ENCODE peak calls at places on chromosome 4, in eight cellular contexts. S, V, L, J, G, Y, K and D are unnamed samples.

GRCh38 chr4:48024522-48024921 is 8.0 kb downstream of the NIPAL1 start:
- DNase-seq in S (no peak), V (peak; percentile 39), L (no peak), J (no peak), G (no peak), Y (no peak), K (no peak), D (no peak)

GRCh38 chr4:25953740-25954139 is 39.7 kb downstream of the SMIM20 start:
- DNase-seq in S (no peak), V (no peak), L (peak; percentile 35), J (no peak), G (peak; percentile 69), Y (no peak), K (no peak), D (no peak)

GRCh38 chr4:39587881-39588280 is 50.8 kb downstream of the SMIM14 start:
- DNase-seq in S (no peak), V (no peak), L (peak; percentile 87), J (no peak), G (no peak), Y (no peak), K (no peak), D (no peak)

GRCh38 chr4:100649478-100649877 is 131.7 kb upstream of the EMCN start:
- DNase-seq in S (no peak), V (no peak), L (peak; percentile 9), J (no peak), G (no peak), Y (no peak), K (no peak), D (no peak)

GRCh38 chr4:81807927-81808672 is 336.4 kb upstream of the RASGEF1B start:
- DNase-seq in S (no peak), V (no peak), L (no peak), J (no peak), G (no peak), Y (no peak), K (no peak), D (no peak)

GRCh38 chr4:168699224-168699878 is 202.5 kb downstream of the PALLD start:
- DNase-seq in S (no peak), V (no peak), L (no peak), J (no peak), G (no peak), Y (no peak), K (no peak), D (no peak)

GRCh38 chr4:74444891-74445642 is at the start of gene AREG:
- DNase-seq in S (peak; percentile 83), V (peak; percentile 75), L (peak; percentile 40), J (peak; percentile 88), G (peak; percentile 78), Y (peak; percentile 86), K (peak; percentile 92), D (peak; percentile 60)

GRCh38 chr4:55543858-55544257 is 2.9 kb downstream of the CLOCK start:
- DNase-seq in S (no peak), V (no peak), L (no peak), J (no peak), G (no peak), Y (no peak), K (no peak), D (no peak)

GRCh38 chr4:8552024-8552423 is 28.2 kb upstream of the GPR78 start:
- DNase-seq in S (no peak), V (no peak), L (no peak), J (no peak), G (no peak), Y (no peak), K (no peak), D (no peak)

GRCh38 chr4:42396361-42397255 is 680 bp upstream of the SHISA3 start:
- DNase-seq in S (no peak), V (no peak), L (no peak), J (no peak), G (peak; percentile 49), Y (no peak), K (no peak), D (no peak)

GRCh38 chr4:37244583-37245390 is at the start of gene NWD2:
- DNase-seq in S (no peak), V (peak; percentile 62), L (no peak), J (peak; percentile 50), G (peak; percentile 74), Y (no peak), K (peak; percentile 38), D (no peak)

GRCh38 chr4:85968945-85969830 is 390.7 kb downstream of the MAPK10 start:
- DNase-seq in S (no peak), V (peak; percentile 57), L (peak; percentile 43), J (no peak), G (peak; percentile 57), Y (no peak), K (no peak), D (no peak)

GRCh38 chr4:139666735-139667266 is 1.2 kb downstream of the MGST2 start:
- DNase-seq in S (peak; percentile 57), V (peak; percentile 49), L (peak; percentile 76), J (peak; percentile 61), G (peak; percentile 19), Y (no peak), K (no peak), D (peak; percentile 52)

GRCh38 chr4:107791902-107792301 is 32.8 kb upstream of the SGMS2 start:
- DNase-seq in S (no peak), V (no peak), L (no peak), J (no peak), G (no peak), Y (no peak), K (no peak), D (no peak)

GRCh38 chr4:83216856-83217683 is 67.5 kb downstream of the COQ2 start:
- DNase-seq in S (no peak), V (no peak), L (no peak), J (no peak), G (no peak), Y (no peak), K (no peak), D (no peak)

GRCh38 chr4:186725422-186726149 is 1.9 kb upstream of the FAT1 start:
- DNase-seq in S (peak; percentile 78), V (peak; percentile 79), L (peak; percentile 83), J (peak; percentile 90), G (peak; percentile 86), Y (peak; percentile 84), K (peak; percentile 79), D (no peak)
- H3K27me3 ChIP-seq in S (no peaks in the 10 kb centered on the region), V (no peaks in the 10 kb centered on the region), L (no peaks in the 10 kb centered on the region), J (no peaks in the 10 kb centered on the region), G (no peaks in the 10 kb centered on the region), Y (no peaks in the 10 kb centered on the region), K (no peaks in the 10 kb centered on the region), D (peaks cover 97% of the 10 kb centered on the region)

DNA sequence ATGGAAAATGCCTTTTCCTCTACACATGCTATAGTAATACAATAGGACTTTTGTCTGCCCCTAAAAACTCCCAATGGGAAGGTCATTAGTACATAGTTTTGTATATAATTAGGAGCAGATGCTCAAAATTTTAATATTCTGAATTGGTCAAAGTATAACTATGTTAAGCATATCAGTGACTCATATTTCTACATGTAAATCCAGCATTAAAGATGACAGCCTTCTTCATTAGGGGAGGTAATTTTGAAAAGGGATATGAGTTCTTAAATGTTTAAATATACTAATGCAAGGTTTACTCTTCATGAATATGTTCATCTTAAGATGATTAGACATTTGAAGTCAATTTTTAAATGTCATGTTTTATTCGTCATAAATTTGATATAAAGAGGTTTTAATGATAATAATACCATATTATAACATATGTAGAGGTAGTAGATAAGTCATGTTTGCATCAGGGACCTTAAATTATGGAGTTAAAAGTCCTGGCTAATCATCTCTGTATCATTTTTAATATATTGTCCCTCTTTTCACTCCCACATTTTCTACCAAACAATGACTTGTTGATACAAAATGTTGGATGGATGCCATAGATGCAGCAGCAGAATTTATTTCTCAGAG is 218.8 kb downstream of the STPG2 start:
- DNase-seq in S (no peak), V (no peak), L (no peak), J (no peak), G (no peak), Y (no peak), K (no peak), D (no peak)
- H3K27ac ChIP-seq in S (no peak overlapping the region), V (no peak overlapping the region), L (no peak overlapping the region), J (no peak overlapping the region), G (no peak overlapping the region), Y (no peak overlapping the region), K (no peak overlapping the region), D (no peak overlapping the region)

GRCh38 chr4:121764702-121765367 is at the start of gene SMIM43:
- DNase-seq in S (peak; percentile 42), V (peak; percentile 49), L (no peak), J (no peak), G (peak; percentile 69), Y (no peak), K (no peak), D (peak; percentile 55)
- H3K27me3 ChIP-seq in S (no peaks in the 10 kb centered on the region), V (peaks cover 100% of the 10 kb centered on the region), L (no peaks in the 10 kb centered on the region), J (no peaks in the 10 kb centered on the region), G (peaks cover 100% of the 10 kb centered on the region), Y (peaks cover 14% of the 10 kb centered on the region), K (peaks cover 4% of the 10 kb centered on the region), D (peaks cover 21% of the 10 kb centered on the region)

GRCh38 chr4:53703267-53703655 is 112.0 kb upstream of the LNX1 start:
- DNase-seq in S (no peak), V (no peak), L (no peak), J (no peak), G (no peak), Y (no peak), K (no peak), D (no peak)
- H3K27ac ChIP-seq in S (no peak overlapping the region), V (no peak overlapping the region), L (peak overlapping the region; percentile 52), J (no peak overlapping the region), G (no peak overlapping the region), Y (peak overlapping the region; percentile 64), K (peak overlapping the region; percentile 42), D (no peak overlapping the region)

DNA sequence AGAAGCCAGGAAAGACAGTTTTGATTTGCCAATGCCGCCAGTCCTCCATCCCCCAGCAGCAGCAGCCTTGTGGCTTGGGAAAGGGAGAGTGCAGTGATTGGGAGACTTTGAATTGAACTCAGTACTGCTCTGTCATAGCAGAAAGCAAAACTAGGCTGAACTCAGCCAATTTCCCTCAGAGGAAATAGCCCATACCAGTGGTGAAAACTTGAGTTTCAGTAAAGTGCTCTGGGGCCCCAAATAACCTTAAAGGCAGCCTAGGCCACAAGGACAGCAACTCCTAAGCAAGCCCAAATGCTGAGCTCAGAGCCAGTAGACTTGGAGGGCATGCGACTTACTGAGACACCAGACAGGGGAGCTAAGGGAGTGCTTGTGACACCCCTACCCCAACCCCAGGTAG is 2.0 kb upstream of the PROM1 start:
- DNase-seq in S (no peak), V (no peak), L (no peak), J (no peak), G (no peak), Y (no peak), K (no peak), D (no peak)
- H3K27me3 ChIP-seq in S (peaks cover 1% of the 10 kb centered on the region), V (peaks cover 50% of the 10 kb centered on the region), L (peaks cover 47% of the 10 kb centered on the region), J (no peaks in the 10 kb centered on the region), G (peaks cover 48% of the 10 kb centered on the region), Y (peaks cover 9% of the 10 kb centered on the region), K (peaks cover 90% of the 10 kb centered on the region), D (no peaks in the 10 kb centered on the region)

GRCh38 chr4:1153567-1154090 is 18.8 kb downstream of the SPON2 start:
- DNase-seq in S (no peak), V (no peak), L (no peak), J (no peak), G (no peak), Y (no peak), K (no peak), D (no peak)
- H3K27ac ChIP-seq in S (no peak overlapping the region), V (no peak overlapping the region), L (no peak overlapping the region), J (no peak overlapping the region), G (no peak overlapping the region), Y (no peak overlapping the region), K (no peak overlapping the region), D (no peak overlapping the region)